ENCODE peak calls at places on chromosome 19, in four cellular contexts. D, M, T and A are unnamed samples.

GRCh38 chr19:30788105-30788765 is 416.1 kb downstream of the ZNF536 start:
- DNase-seq in M (no peak), T (no peak), D (no peak), A (no peak)

GRCh38 chr19:6362351-6362801 is 1.0 kb downstream of the CLPP start:
- DNase-seq in T (no peak), D (no peak), M (no peak), A (no peak)

GRCh38 chr19:46351241-46352041 is 4.6 kb downstream of the PPP5C start:
- DNase-seq in T (no peak), D (peak), M (no peak), A (peak)

GRCh38 chr19:39524495-39524894 is 8.2 kb downstream of the EID2B start:
- DNase-seq in M (no peak), D (no peak), T (no peak), A (no peak)

GRCh38 chr19:10419200-10419645 is 1.1 kb upstream of the PDE4A start:
- DNase-seq in T (no peak), M (no peak), D (no peak), A (peak)

GRCh38 chr19:17473041-17473440 is 2.7 kb downstream of the SLC27A1 start:
- DNase-seq in M (no peak), T (peak), D (no peak), A (peak)

GRCh38 chr19:15989889-15990288 is 41.1 kb downstream of the OR10H4 start:
- DNase-seq in D (no peak), T (no peak), M (no peak), A (no peak)

GRCh38 chr19:2477732-2478191 is 1.8 kb downstream of the GADD45B start:
- DNase-seq in M (no peak), D (peak), T (peak), A (no peak)